ENCODE peak calls at places on chromosomes 1 and 21, in six cellular contexts. Y, X, W, B, E and I are unnamed samples.
A peak's percentile ranks its signal among the peaks of the same experiment; 100 is the strongest.

GRCh38 chr1:16351449-16351993 is 759 bp downstream of the FBXO42 start:
- DNase-seq in Y (no peak), X (no peak), W (no peak), B (no peak), E (no peak), I (no peak)

GRCh38 chr1:56799605-56800398 is 19.4 kb downstream of the FYB2 start:
- DNase-seq in Y (no peak), X (no peak), W (no peak), B (no peak), E (no peak), I (no peak)

GRCh38 chr1:41355356-41355755 is 5.9 kb upstream of the FOXO6 start:
- DNase-seq in Y (no peak), X (no peak), W (peak; percentile 65), B (no peak), E (peak; percentile 64), I (no peak)

GRCh38 chr1:220409751-220410370 is 118.1 kb upstream of the MARK1 start:
- DNase-seq in Y (no peak), X (no peak), W (no peak), B (peak; percentile 17), E (no peak), I (no peak)

GRCh38 chr21:26834181-26834945 is 10.8 kb downstream of the ADAMTS1 start:
- DNase-seq in Y (no peak), X (no peak), W (no peak), B (no peak), E (no peak), I (no peak)

GRCh38 chr1:174068000-174068399 is 45.8 kb upstream of the RC3H1 start:
- DNase-seq in Y (no peak), X (no peak), W (no peak), B (no peak), E (no peak), I (no peak)

GRCh38 chr1:210250665-210250997 is 18.0 kb downstream of the SERTAD4 start:
- DNase-seq in Y (no peak), X (no peak), W (no peak), B (peak; percentile 40), E (peak; percentile 84), I (no peak)

GRCh38 chr21:18275740-18276139 is 31.1 kb downstream of the CHODL start:
- DNase-seq in Y (no peak), X (no peak), W (no peak), B (no peak), E (no peak), I (no peak)

GRCh38 chr1:234961468-234962339 is 166.9 kb downstream of the TOMM20 start:
- DNase-seq in Y (no peak), X (no peak), W (no peak), B (no peak), E (no peak), I (no peak)

GRCh38 chr1:197954718-197955418 is 37.7 kb downstream of the LHX9 start:
- DNase-seq in Y (no peak), X (no peak), W (no peak), B (no peak), E (no peak), I (no peak)

GRCh38 chr1:151047591-151047924 is at the start of gene C1orf56:
- DNase-seq in Y (peak; percentile 85), X (no peak), W (peak; percentile 92), B (peak; percentile 62), E (peak; percentile 90), I (peak; percentile 71)

GRCh38 chr1:116909511-116910378 is at the start of gene PTGFRN:
- DNase-seq in Y (peak; percentile 87), X (peak; percentile 6), W (peak; percentile 77), B (peak; percentile 67), E (peak; percentile 91), I (peak; percentile 75)

GRCh38 chr1:245953876-245954660 is 553.0 kb downstream of the SMYD3 start:
- DNase-seq in Y (no peak), X (no peak), W (peak; percentile 83), B (no peak), E (no peak), I (no peak)

GRCh38 chr1:91891486-91891885 is 5.5 kb upstream of the TGFBR3 start:
- DNase-seq in Y (no peak), X (no peak), W (no peak), B (no peak), E (no peak), I (no peak)

GRCh38 chr1:222310830-222311229 is 237.1 kb downstream of the HHIPL2 start:
- DNase-seq in Y (no peak), X (no peak), W (peak; percentile 81), B (no peak), E (no peak), I (no peak)

GRCh38 chr1:171257207-171258052 is 9.1 kb downstream of the FMO1 start:
- DNase-seq in Y (no peak), X (no peak), W (peak; percentile 53), B (no peak), E (no peak), I (no peak)

GRCh38 chr1:91406773-91407389 is 2.2 kb upstream of the HFM1 start:
- DNase-seq in Y (no peak), X (no peak), W (no peak), B (no peak), E (no peak), I (no peak)

GRCh38 chr1:181175356-181175755 is 86.9 kb downstream of the IER5 start:
- DNase-seq in Y (no peak), X (no peak), W (no peak), B (no peak), E (no peak), I (no peak)

GRCh38 chr1:39026947-39027507 is 877 bp downstream of the NDUFS5 start:
- DNase-seq in Y (no peak), X (no peak), W (no peak), B (no peak), E (no peak), I (no peak)

GRCh38 chr1:79507770-79508169 is 501.2 kb upstream of the ADGRL4 start:
- DNase-seq in Y (no peak), X (no peak), W (no peak), B (no peak), E (no peak), I (no peak)

GRCh38 chr1:113444857-113445256 is 54.5 kb downstream of the MAGI3 start:
- DNase-seq in Y (no peak), X (no peak), W (no peak), B (no peak), E (no peak), I (no peak)

GRCh38 chr1:184270556-184270955 is 116.3 kb upstream of the C1orf21 start:
- DNase-seq in Y (no peak), X (no peak), W (no peak), B (no peak), E (no peak), I (no peak)

GRCh38 chr1:170176772-170177171 is 31.0 kb downstream of the NTMT2 start:
- DNase-seq in Y (no peak), X (no peak), W (no peak), B (no peak), E (no peak), I (no peak)

GRCh38 chr1:3727042-3727824 is 25.0 kb upstream of the CCDC27 start:
- DNase-seq in Y (peak; percentile 63), X (no peak), W (no peak), B (no peak), E (no peak), I (no peak)

GRCh38 chr1:40711465-40712404 is 20.2 kb downstream of the NFYC start:
- DNase-seq in Y (no peak), X (no peak), W (no peak), B (no peak), E (no peak), I (no peak)

DNA sequence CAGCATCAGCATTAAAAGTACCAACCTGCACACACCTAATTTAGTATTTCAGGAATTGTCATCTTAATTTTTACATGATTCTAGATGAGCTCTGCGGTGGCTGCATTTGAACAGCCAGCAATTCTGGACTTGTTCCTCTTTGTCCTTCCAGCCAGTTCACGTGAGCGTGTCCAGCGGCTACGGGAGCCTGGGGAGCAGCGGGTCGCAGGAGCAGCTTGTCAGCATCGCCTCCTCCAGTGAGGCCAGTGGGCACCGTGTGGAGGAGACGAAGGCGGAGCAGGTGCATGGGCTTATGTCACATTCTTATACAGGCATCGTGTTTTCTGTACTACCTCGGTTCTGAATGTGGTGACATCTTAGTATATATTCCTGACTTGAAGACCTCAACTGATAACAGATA is 25.7 kb downstream of the PER3 start:
- DNase-seq in Y (no peak), X (no peak), W (no peak), B (no peak), E (no peak), I (no peak)
- H3K36me3 ChIP-seq in Y (peaks cover 57% of the 10 kb centered on the region), X (peaks cover 17% of the 10 kb centered on the region), W (no peaks in the 10 kb centered on the region), B (peaks cover 6% of the 10 kb centered on the region), E (peaks cover 11% of the 10 kb centered on the region), I (peaks cover 86% of the 10 kb centered on the region)

DNA sequence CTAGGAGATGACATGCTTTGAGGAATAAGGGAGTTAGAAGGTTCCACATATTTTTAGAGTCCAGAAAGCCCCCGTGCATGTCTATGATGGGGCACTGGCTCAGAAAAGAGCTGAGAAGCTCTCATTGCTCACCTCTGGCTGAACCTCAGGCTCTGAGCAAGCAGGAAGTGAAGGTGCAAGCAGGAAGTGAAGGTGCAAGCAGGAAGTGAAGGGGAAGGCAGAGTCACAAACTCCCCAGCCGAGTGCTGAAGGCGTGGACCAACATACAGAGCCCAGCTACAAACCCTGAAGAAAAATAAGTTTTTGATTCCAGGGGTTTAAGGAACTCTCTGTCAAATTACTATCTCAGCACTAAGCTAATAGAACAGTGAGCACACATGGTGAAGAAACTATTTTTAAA is 7.0 kb downstream of the KRTAP10-8 start:
- DNase-seq in Y (no peak), X (no peak), W (peak; percentile 76), B (no peak), E (no peak), I (no peak)
- H3K4me3 ChIP-seq in Y (no peak overlapping the region), X (no peak overlapping the region), W (no peak overlapping the region), B (no peak overlapping the region), E (no peak overlapping the region), I (no peak overlapping the region)

GRCh38 chr21:35372201-35372600 is 323.1 kb upstream of the RUNX1 start:
- DNase-seq in Y (no peak), X (no peak), W (no peak), B (no peak), E (no peak), I (no peak)

GRCh38 chr21:35373998-35374397 is 324.9 kb upstream of the RUNX1 start:
- DNase-seq in Y (no peak), X (no peak), W (no peak), B (no peak), E (no peak), I (no peak)

GRCh38 chr21:35370671-35371070 is 321.6 kb upstream of the RUNX1 start:
- DNase-seq in Y (no peak), X (no peak), W (no peak), B (no peak), E (no peak), I (no peak)

GRCh38 chr21:35370071-35370470 is 321.0 kb upstream of the RUNX1 start:
- DNase-seq in Y (no peak), X (no peak), W (no peak), B (no peak), E (no peak), I (no peak)

GRCh38 chr21:35371217-35371616 is 322.1 kb upstream of the RUNX1 start:
- DNase-seq in Y (no peak), X (no peak), W (no peak), B (no peak), E (no peak), I (no peak)
- H3K27ac ChIP-seq in Y (no peak overlapping the region), X (no peak overlapping the region), W (no peak overlapping the region), B (no peak overlapping the region), E (no peak overlapping the region), I (no peak overlapping the region)

GRCh38 chr1:14897080-14897449 is 256.5 kb upstream of the TMEM51 start:
- DNase-seq in Y (no peak), X (peak; percentile 28), W (no peak), B (no peak), E (no peak), I (no peak)
- H3K36me3 ChIP-seq in Y (no peaks in the 10 kb centered on the region), X (no peaks in the 10 kb centered on the region), W (no peaks in the 10 kb centered on the region), B (no peaks in the 10 kb centered on the region), E (no peaks in the 10 kb centered on the region), I (no peaks in the 10 kb centered on the region)